ENCODE peak calls at places on chromosomes 1 and 21, in eight cellular contexts. O, Q, X, K, M, F, S and R are unnamed samples.

GRCh38 chr1:180555411-180555810 is 3.4 kb upstream of the OVAAL start:
- DNase-seq in O (no peak), F (no peak), S (no peak), X (no peak), K (no peak), M (no peak), Q (no peak), R (no peak)

GRCh38 chr1:212700892-212701819 is 1.5 kb upstream of the BATF3 start:
- DNase-seq in O (peak), F (no peak), Q (peak), S (no peak), X (peak), K (peak), M (no peak), R (peak)

GRCh38 chr1:234272656-234273312 is 100.5 kb upstream of the COA6 start:
- DNase-seq in F (no peak), S (no peak), K (no peak), Q (no peak), X (no peak), O (no peak), M (no peak), R (no peak)

GRCh38 chr1:172638885-172639831 is 19.7 kb upstream of the FASLG start:
- DNase-seq in F (no peak), O (peak), M (no peak), Q (peak), S (no peak), X (no peak), K (no peak), R (no peak)

GRCh38 chr1:4561213-4561612 is 93.2 kb upstream of the AJAP1 start:
- DNase-seq in O (no peak), F (no peak), Q (no peak), M (no peak), X (no peak), S (no peak), K (no peak), R (peak)

GRCh38 chr1:83999316-83999819 is 436 bp upstream of the TTLL7 start:
- DNase-seq in M (no peak), F (peak), Q (peak), S (peak), O (peak), K (peak), X (peak), R (no peak)

GRCh38 chr1:56506314-56506743 is 73.0 kb downstream of the PLPP3 start:
- DNase-seq in M (no peak), O (no peak), K (peak), S (no peak), F (no peak), X (no peak), Q (no peak), R (no peak)

GRCh38 chr1:53410100-53410541 is 49.1 kb upstream of the DMRTB1 start:
- DNase-seq in F (no peak), X (no peak), S (no peak), Q (no peak), M (no peak), K (peak), O (no peak), R (peak)

GRCh38 chr1:26730695-26731094 is 34.9 kb downstream of the ARID1A start:
- DNase-seq in K (no peak), O (no peak), X (no peak), Q (peak), M (no peak), F (no peak), S (no peak), R (no peak)

GRCh38 chr1:93917302-93917701 is 8.1 kb upstream of the GCLM start:
- DNase-seq in Q (no peak), F (no peak), X (no peak), K (no peak), S (no peak), O (no peak), M (no peak), R (no peak)

GRCh38 chr1:39410915-39411436 is 80.5 kb upstream of the BMP8A start:
- DNase-seq in M (peak), X (peak), Q (peak), S (peak), O (peak), K (peak), F (no peak), R (peak)

GRCh38 chr1:226525750-226526149 is 22.8 kb upstream of the STUM start:
- DNase-seq in K (no peak), F (no peak), X (no peak), M (no peak), Q (no peak), O (no peak), S (no peak), R (no peak)

GRCh38 chr1:198655464-198656121 is 16.8 kb downstream of the PTPRC start:
- DNase-seq in Q (no peak), F (no peak), M (no peak), X (no peak), O (no peak), S (no peak), K (no peak), R (no peak)

GRCh38 chr21:43193088-43193650 is 24.4 kb downstream of the CRYAA start:
- DNase-seq in O (no peak), K (no peak), S (no peak), X (no peak), M (peak), Q (no peak), F (no peak), R (no peak)

GRCh38 chr1:19044975-19045831 is 88.7 kb upstream of the IFFO2 start:
- DNase-seq in F (no peak), S (no peak), X (no peak), Q (peak), M (no peak), O (no peak), K (peak), R (no peak)

GRCh38 chr1:110235839-110236682 is 25.9 kb downstream of the KCNC4 start:
- DNase-seq in O (no peak), F (no peak), S (peak), K (no peak), Q (peak), M (no peak), X (no peak), R (no peak)

GRCh38 chr1:241357366-241358305 is 631 bp upstream of the RGS7 start:
- DNase-seq in K (no peak), S (no peak), O (no peak), X (peak), M (no peak), F (no peak), Q (peak), R (peak)

GRCh38 chr1:109490029-109490933 is 3.6 kb upstream of the CYB561D1 start:
- DNase-seq in S (no peak), O (peak), K (no peak), F (no peak), X (peak), Q (peak), M (peak), R (peak)

GRCh38 chr21:35619184-35619583 is 441.1 kb downstream of the SETD4 start:
- DNase-seq in Q (no peak), X (no peak), S (no peak), M (no peak), O (no peak), K (no peak), F (no peak), R (no peak)

GRCh38 chr1:19662313-19662712 is 2.4 kb upstream of the HTR6 start:
- DNase-seq in S (no peak), F (no peak), Q (peak), X (no peak), M (no peak), O (no peak), K (no peak), R (no peak)

GRCh38 chr1:18111605-18112297 is 4.2 kb downstream of the IGSF21 start:
- DNase-seq in F (no peak), K (no peak), O (no peak), S (no peak), M (no peak), Q (peak), X (no peak), R (no peak)

GRCh38 chr21:37338671-37339526 is 27.7 kb upstream of the DYRK1A start:
- DNase-seq in X (peak), M (no peak), K (no peak), F (peak), Q (peak), O (no peak), S (peak), R (peak)

GRCh38 chr1:20480261-20481157 is 5.5 kb downstream of the CAMK2N1 start:
- DNase-seq in S (no peak), M (peak), Q (peak), K (peak), X (no peak), F (no peak), O (no peak), R (no peak)

GRCh38 chr1:100614570-100614969 is 76.6 kb downstream of the GPR88 start:
- DNase-seq in S (no peak), M (no peak), K (no peak), O (no peak), F (no peak), Q (no peak), X (no peak), R (no peak)

GRCh38 chr21:45073301-45074047 is 906 bp upstream of the ADARB1 start:
- DNase-seq in M (peak), O (peak), F (no peak), S (no peak), Q (peak), X (peak), K (no peak), R (peak)

GRCh38 chr1:59083946-59084865 is 212.7 kb upstream of the FGGY start:
- DNase-seq in K (no peak), F (no peak), M (no peak), S (no peak), Q (peak), X (no peak), O (no peak), R (no peak)

GRCh38 chr1:99969729-99970591 is at the start of gene SLC35A3:
- DNase-seq in S (peak), X (peak), O (peak), K (peak), F (no peak), M (peak), Q (peak), R (peak)

GRCh38 chr1:109782514-109782913 is 18.8 kb upstream of the EPS8L3 start:
- DNase-seq in X (no peak), O (no peak), S (peak), K (peak), M (no peak), Q (peak), F (no peak), R (no peak)

GRCh38 chr1:2481885-2482284 is 5.8 kb downstream of the PLCH2 start:
- DNase-seq in M (no peak), O (no peak), Q (no peak), F (no peak), K (no peak), S (no peak), X (no peak), R (no peak)

GRCh38 chr1:53640696-53641065 is 98.3 kb downstream of the GLIS1 start:
- DNase-seq in X (no peak), F (no peak), M (no peak), S (no peak), O (no peak), Q (no peak), K (peak), R (no peak)

GRCh38 chr1:225709101-225709500 is 56.2 kb upstream of the ENAH start:
- DNase-seq in K (no peak), Q (no peak), S (no peak), X (no peak), M (no peak), O (no peak), F (no peak), R (no peak)

GRCh38 chr1:115183158-115183557 is 93.9 kb upstream of the TSPAN2 start:
- DNase-seq in K (no peak), M (no peak), F (no peak), Q (no peak), S (no peak), X (no peak), O (no peak), R (no peak)

GRCh38 chr1:2326524-2326923 is 64.8 kb downstream of the MORN1 start:
- DNase-seq in F (no peak), K (no peak), Q (no peak), S (no peak), M (no peak), X (no peak), O (no peak), R (no peak)

GRCh38 chr1:6504887-6505286 is 13.4 kb upstream of the PLEKHG5 start:
- DNase-seq in O (no peak), F (no peak), Q (peak), M (no peak), X (no peak), S (no peak), K (no peak), R (no peak)

GRCh38 chr1:37752213-37752582 is 12.7 kb downstream of the EPHA10 start:
- DNase-seq in O (no peak), M (no peak), K (no peak), Q (no peak), F (no peak), X (no peak), S (no peak), R (no peak)

GRCh38 chr1:153827168-153827964 is 52.2 kb downstream of the SLC27A3 start:
- DNase-seq in K (no peak), X (no peak), Q (no peak), F (no peak), O (no peak), M (no peak), S (no peak), R (no peak)
- TF ChIP-seq CTCF in K (no peak), X (no peak), Q (peak), F (no peak), O (no peak), M (no peak), S (no peak), R (no peak)

DNA sequence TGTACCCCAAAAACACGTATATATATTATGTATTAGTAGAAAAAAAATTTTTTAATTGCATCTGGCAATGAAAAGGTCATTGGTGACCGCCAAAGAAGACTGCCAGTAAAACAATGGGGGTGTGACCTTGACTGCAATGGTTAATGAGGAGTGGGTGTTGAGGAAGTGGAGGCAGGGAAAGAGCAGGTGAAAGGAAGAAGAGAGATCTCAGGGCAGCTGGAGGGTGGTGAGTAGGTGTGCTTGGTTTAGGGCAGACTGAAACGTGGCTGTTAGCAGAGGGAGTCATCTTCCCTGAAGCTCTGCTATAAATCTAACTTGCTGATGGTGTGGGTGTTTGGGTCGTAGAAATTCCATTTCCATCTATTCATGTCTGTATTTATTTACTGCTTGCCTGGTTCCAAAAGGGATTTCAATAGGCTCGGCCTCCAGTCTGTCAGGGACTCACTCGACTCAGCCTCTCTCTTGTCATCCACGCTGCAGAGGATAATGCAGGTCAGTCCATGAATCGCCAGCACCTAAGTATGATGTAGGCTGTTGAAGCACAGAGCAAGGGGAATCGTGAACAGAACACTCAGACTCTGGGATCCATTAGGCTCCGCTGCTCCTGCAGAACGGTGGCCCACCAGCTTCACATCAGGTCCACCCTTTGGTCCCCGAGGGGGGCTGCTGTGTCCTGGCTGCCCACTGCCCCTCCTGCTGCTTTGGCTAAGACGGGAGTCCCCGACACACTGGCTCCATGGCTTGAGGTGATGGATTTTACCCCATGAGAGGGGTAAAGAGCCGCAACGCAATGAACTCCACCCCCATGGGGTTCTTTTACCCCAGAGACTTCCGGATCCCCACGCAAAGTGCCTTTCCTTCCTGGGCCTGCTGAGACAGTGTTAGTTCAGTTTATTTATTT is 156.1 kb downstream of the RHOU start:
- DNase-seq in M (no peak), K (no peak), Q (no peak), O (no peak), X (no peak), S (no peak), F (no peak), R (no peak)
- TF ChIP-seq CTCF in M (no peak), K (no peak), Q (no peak), O (no peak), X (no peak), S (no peak), F (no peak), R (no peak)

DNA sequence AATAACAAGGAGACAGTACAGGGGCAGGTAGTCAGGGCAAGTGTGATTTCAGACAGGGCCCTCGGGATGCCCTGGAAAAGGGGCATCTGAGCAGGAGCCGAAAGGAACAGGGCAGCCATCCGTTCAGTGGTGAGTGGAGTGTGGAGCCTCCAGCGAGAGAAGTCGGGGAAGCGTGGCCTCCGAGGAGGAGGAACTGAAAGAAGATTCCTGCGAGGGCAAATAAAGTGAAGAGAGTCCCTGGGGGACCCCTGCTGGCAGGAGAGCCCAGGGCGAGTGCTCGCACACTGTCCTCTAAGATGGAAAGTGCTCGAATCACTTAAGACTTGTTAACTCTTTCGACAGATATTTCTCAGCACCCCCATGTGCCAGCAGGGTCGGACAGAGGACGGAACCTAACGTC is 3.5 kb upstream of the UTS2 start:
- DNase-seq in O (peak), K (no peak), F (no peak), M (no peak), S (no peak), X (no peak), Q (no peak), R (peak)
- TF ChIP-seq CTCF in O (peak), K (no peak), F (no peak), M (no peak), S (peak), X (peak), Q (no peak), R (no peak)

GRCh38 chr1:207711285-207711684 is 40.6 kb upstream of the CD46 start:
- DNase-seq in F (no peak), K (no peak), X (no peak), O (no peak), M (no peak), S (no peak), Q (peak), R (no peak)

GRCh38 chr1:207719209-207719608 is 32.6 kb upstream of the CD46 start:
- DNase-seq in O (no peak), F (no peak), M (no peak), Q (no peak), K (no peak), X (no peak), S (no peak), R (no peak)

GRCh38 chr1:207713529-207713928 is 38.3 kb upstream of the CD46 start:
- DNase-seq in S (no peak), Q (no peak), M (no peak), K (no peak), O (no peak), F (no peak), X (no peak), R (no peak)
- TF ChIP-seq CTCF in S (no peak), Q (no peak), M (no peak), K (no peak), O (no peak), F (no peak), X (no peak), R (no peak)

GRCh38 chr1:105608713-105609112 is 1447.8 kb upstream of the PRMT6 start:
- DNase-seq in M (no peak), S (peak), Q (no peak), K (no peak), F (no peak), O (no peak), X (no peak), R (no peak)
- TF ChIP-seq CTCF in M (no peak), S (peak), Q (peak), K (no peak), F (no peak), O (no peak), X (no peak), R (no peak)